ENCODE peak calls at places on chromosomes 11 and 22, in four cellular contexts. X is GM12892, Y is tibial nerve, U is GM12891. H is an unnamed sample.

GRCh38 chr11:115760528-115760837 is 256.3 kb upstream of the CADM1 start:
- DNase-seq in X (no peak), Y (no peak), U (no peak), H (no peak)

GRCh38 chr11:2580061-2580421 is 119.8 kb downstream of the KCNQ1OT1 start:
- DNase-seq in X (no peak), Y (no peak), U (no peak), H (peak; percentile 45)

GRCh38 chr11:44658451-44658850 is 68.3 kb upstream of the TSPAN18 start:
- DNase-seq in X (no peak), Y (no peak), U (no peak), H (no peak)

GRCh38 chr11:115919341-115920086 is 415.3 kb upstream of the CADM1 start:
- DNase-seq in X (no peak), Y (no peak), U (no peak), H (peak; percentile 30)

GRCh38 chr11:74179234-74180126 is 8.4 kb downstream of the PPME1 start:
- DNase-seq in X (no peak), Y (no peak), U (no peak), H (no peak)

GRCh38 chr11:127789887-127790286 is 789.3 kb upstream of the KIRREL3 start:
- DNase-seq in X (no peak), Y (no peak), U (no peak), H (no peak)

GRCh38 chr11:12279672-12280108 is 97.7 kb upstream of the PARVA start:
- DNase-seq in X (no peak), Y (no peak), U (no peak), H (no peak)

GRCh38 chr11:93236741-93237675 is 39.2 kb upstream of the SLC36A4 start:
- DNase-seq in X (no peak), Y (peak; percentile 40), U (no peak), H (no peak)

GRCh38 chr11:3049430-3050243 is 7.6 kb downstream of the CARS1 start:
- DNase-seq in X (peak; percentile 92), Y (peak; percentile 39), U (peak; percentile 67), H (peak; percentile 69)

GRCh38 chr22:45970709-45971388 is 6.1 kb downstream of the WNT7B start:
- DNase-seq in X (no peak), Y (no peak), U (no peak), H (peak; percentile 83)

GRCh38 chr22:24768537-24769374 is 5.8 kb downstream of the PIWIL3 start:
- DNase-seq in X (no peak), Y (peak; percentile 76), U (no peak), H (peak; percentile 46)

GRCh38 chr11:78606667-78607066 is 32.0 kb upstream of the NARS2 start:
- DNase-seq in X (no peak), Y (no peak), U (no peak), H (no peak)

GRCh38 chr11:697028-697491 is 1.4 kb downstream of the TMEM80 start:
- DNase-seq in X (no peak), Y (no peak), U (no peak), H (no peak)

GRCh38 chr11:118009821-118010737 is 23.9 kb downstream of the IL10RA start:
- DNase-seq in X (no peak), Y (no peak), U (no peak), H (no peak)

GRCh38 chr22:46379301-46379930 is 43.9 kb downstream of the TRMU start:
- DNase-seq in X (no peak), Y (no peak), U (no peak), H (peak; percentile 43)

GRCh38 chr11:44709281-44709562 is 17.5 kb upstream of the TSPAN18 start:
- DNase-seq in X (no peak), Y (no peak), U (no peak), H (no peak)

GRCh38 chr11:35539781-35540281 is 14.4 kb upstream of the PAMR1 start:
- DNase-seq in X (no peak), Y (peak; percentile 59), U (no peak), H (no peak)

GRCh38 chr11:30445056-30445455 is 122.2 kb downstream of the ARL14EP start:
- DNase-seq in X (no peak), Y (no peak), U (no peak), H (no peak)

GRCh38 chr11:61910473-61911123 is 6.8 kb downstream of the RAB3IL1 start:
- DNase-seq in X (no peak), Y (no peak), U (no peak), H (no peak)

GRCh38 chr11:4181780-4182721 is 87.5 kb downstream of the RRM1 start:
- DNase-seq in X (peak; percentile 47), Y (no peak), U (peak; percentile 62), H (peak; percentile 65)

GRCh38 chr11:46248270-46249102 is 29.0 kb upstream of the CREB3L1 start:
- DNase-seq in X (no peak), Y (no peak), U (no peak), H (peak; percentile 43)

GRCh38 chr11:19890308-19890707 is 177.7 kb downstream of the NAV2 start:
- DNase-seq in X (no peak), Y (no peak), U (no peak), H (no peak)

GRCh38 chr11:102256251-102256650 is 61.0 kb upstream of the BIRC3 start:
- DNase-seq in X (no peak), Y (no peak), U (no peak), H (no peak)
- TF ChIP-seq POLR2A in X (no peak), Y (no peak), U (no peak), H (no peak)

DNA sequence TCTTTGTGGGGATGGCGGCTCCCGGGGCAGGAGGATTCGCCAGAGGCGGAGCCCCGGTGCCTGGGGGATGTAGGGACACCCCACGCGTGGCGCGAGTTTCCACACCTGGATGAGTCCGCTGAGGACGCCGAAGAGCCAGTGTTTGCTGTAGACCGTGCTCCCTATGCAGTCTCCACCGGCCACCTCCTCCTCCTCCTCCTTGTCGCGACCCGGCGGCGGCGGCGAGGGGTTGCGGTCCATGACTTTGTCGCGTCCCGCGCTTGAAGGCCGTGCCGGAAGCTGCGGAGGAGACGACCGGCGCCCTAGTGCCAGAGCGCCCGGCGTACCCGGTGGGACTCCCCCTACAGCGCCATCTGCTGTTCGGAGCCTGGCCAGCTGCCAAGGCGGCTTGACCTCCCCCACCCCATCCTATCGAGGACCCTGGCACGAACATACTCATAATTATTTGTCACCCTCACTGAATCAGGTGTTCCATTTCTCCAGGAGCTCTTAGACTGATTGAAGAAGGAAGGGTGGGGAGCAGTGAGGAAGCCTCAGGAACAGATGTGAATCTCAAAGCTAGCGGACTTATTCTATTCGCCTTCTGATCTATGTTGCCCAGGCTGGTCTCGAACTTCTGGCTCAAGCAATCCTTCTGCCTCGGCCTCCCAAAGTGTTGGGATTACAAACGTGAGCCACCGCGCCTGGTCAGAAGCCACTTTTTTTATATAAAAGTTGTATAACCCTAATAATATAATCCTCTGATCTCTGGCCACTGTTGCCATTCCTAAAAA is at the start of gene SAAL1:
- DNase-seq in X (peak; percentile 89), Y (peak; percentile 74), U (peak; percentile 92), H (peak; percentile 95)
- TF ChIP-seq POLR2A in X (peak; percentile 86), Y (peak; percentile 21), U (peak; percentile 74), H (no peak)

DNA sequence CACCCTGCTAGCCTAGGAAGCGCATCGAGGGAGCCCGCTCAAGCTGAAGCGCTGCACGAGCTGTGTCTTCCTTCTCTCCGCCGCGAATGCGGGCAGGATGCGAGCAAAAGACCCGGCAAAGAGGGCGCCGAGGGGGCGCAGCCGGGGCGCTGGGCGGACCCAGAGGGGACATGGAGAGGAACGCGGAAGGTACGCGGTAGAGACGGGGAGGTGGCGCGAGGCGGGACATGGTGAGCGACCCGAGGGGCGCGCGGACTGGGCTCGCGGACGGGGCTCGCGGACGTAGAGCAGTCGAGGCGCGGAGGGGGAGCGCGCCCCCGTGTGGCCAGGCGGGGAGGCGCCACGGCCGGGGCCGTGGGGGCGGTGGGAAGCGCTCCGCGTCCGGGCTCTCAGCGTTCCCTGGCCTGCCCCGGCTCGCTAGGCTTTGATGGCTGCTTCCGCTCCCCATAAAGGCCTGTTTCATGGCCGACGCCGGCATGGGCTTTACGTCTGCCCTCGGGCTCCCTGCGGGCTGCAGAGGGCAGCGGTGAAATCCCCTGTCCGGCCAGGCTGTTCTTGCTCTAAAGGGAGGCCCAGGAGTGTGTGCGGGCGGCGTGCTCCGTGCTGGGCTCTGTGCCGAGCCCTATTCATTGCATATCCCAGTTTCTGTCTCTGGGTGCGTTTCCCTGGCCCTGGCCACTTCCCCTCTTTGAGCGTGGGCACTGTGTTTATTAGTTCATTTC is 31.2 kb upstream of the TRIM29 start:
- DNase-seq in X (peak; percentile 49), Y (peak; percentile 45), U (peak; percentile 65), H (peak; percentile 95)
- TF ChIP-seq POLR2A in X (no peak), Y (peak; percentile 15), U (no peak), H (no peak)

DNA sequence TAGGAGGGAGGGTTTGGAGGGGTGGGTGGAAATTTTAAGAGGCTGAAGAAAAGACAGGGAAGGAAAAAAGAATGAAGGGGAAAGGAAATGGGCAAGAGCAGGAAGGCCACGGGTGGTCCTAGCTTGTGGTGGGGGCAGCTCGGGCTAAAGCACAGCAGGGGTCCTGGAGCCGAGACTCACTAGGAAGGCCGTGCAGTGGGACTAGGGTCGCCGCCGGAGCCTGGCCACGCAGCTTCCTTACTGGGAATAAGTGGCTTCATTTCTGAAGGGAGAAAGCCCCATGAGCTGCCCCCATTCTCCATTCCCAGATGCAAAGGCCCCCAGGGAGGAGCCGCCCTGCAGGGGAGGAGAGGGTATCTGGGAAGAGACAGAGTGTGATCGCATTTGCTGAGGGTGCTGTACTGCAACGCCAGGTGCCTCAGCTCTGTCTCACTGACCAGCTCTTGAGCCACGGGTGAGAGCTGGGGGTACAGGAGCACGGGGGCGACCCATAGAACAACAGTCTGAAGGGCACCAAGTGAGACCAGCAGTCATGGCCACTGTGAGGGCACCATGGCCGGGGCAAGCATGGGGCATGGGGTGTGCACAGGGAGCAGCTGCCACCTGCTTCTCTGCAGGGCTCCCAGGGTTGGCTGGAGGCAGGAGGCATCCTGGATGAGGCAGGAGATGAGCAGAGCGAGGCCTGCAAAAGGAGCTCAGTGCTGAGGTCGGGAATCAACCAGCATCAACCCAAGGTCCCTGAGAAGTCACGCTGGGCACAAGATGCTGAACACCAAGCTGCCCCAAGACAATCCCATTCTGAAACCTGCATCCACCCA is 11.6 kb downstream of the TOP3B start:
- DNase-seq in X (no peak), Y (no peak), U (no peak), H (no peak)
- TF ChIP-seq POLR2A in X (no peak), Y (no peak), U (no peak), H (no peak)

GRCh38 chr22:29751669-29752068 is 15.1 kb downstream of the ZMAT5 start:
- DNase-seq in X (no peak), Y (no peak), U (no peak), H (no peak)

GRCh38 chr22:29748248-29748893 is 18.4 kb downstream of the ZMAT5 start:
- DNase-seq in X (no peak), Y (no peak), U (no peak), H (no peak)

GRCh38 chr22:29750029-29750428 is 16.8 kb downstream of the ZMAT5 start:
- DNase-seq in X (no peak), Y (no peak), U (no peak), H (no peak)

GRCh38 chr22:29750559-29750958 is 16.2 kb downstream of the ZMAT5 start:
- DNase-seq in X (no peak), Y (no peak), U (no peak), H (no peak)

DNA sequence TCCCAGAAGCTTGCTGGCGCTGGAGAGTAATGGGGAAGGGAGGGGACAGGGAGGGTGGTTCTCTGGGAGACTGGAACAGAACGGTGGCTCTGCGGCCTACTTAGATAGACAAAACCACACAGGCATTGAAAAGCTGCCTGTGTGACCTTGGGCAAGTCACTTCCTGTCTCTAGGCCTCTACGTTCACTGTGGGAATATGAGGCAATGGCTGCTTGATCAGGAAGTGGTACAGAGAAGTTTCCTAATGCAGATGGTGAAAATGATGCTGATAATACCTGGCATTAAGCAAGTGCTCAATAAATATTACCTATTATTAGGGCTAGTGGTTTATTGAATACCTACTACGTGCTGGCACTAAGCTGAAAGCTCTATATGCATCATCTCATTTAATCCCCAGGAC is 15.7 kb downstream of the ZMAT5 start:
- DNase-seq in X (no peak), Y (no peak), U (no peak), H (peak; percentile 67)
- TF ChIP-seq POLR2A in X (no peak), Y (no peak), U (no peak), H (no peak)

H was measured in upper lobe of left lung.